ENCODE peak calls at places on chromosomes 13 and 19, in ten cellular contexts. R is neural crest cell; T is RWPE1; I is AG04449; O is body of pancreas; D is H7; M is astrocyte of the spinal cord; G is neural progenitor cell; E is nephron progenitor cell; B is activated CD8-positive, alpha-beta memory T cell treated with anti-CD3 and anti-CD28 coated beads for 48 hours. A is an unnamed sample.

GRCh38 chr19:45842198-45842597 is 20.7 kb downstream of the SYMPK start:
- DNase-seq in R (no peak), D (no peak), O (no peak), M (no peak), E (no peak), B (no peak), G (no peak), T (no peak), I (no peak), A (no peak)

GRCh38 chr13:30581582-30581981 is 36.1 kb upstream of the USPL1 start:
- DNase-seq in E (no peak), R (no peak), I (no peak), T (peak; percentile 18), B (no peak), O (peak; percentile 13), D (peak; percentile 49), G (peak; percentile 49), M (no peak), A (no peak)

GRCh38 chr13:20873348-20873747 is 29.2 kb downstream of the XPO4 start:
- DNase-seq in T (peak; percentile 62), M (peak; percentile 30), E (no peak), G (peak; percentile 63), O (no peak), I (no peak), B (no peak), R (no peak), D (no peak), A (peak; percentile 50)

GRCh38 chr13:72852207-72852606 is 70.3 kb downstream of the PIBF1 start:
- DNase-seq in G (no peak), B (no peak), M (no peak), D (no peak), I (no peak), E (no peak), T (no peak), R (no peak), O (no peak), A (no peak)

GRCh38 chr19:34319785-34320184 is 45.2 kb upstream of the GPI start:
- DNase-seq in M (peak; percentile 87), I (no peak), B (no peak), E (no peak), R (no peak), T (no peak), G (no peak), O (no peak), D (no peak), A (no peak)

GRCh38 chr13:41678320-41678719 is 221.0 kb downstream of the RGCC start:
- DNase-seq in M (peak; percentile 60), O (no peak), B (no peak), R (no peak), G (no peak), D (no peak), E (no peak), I (no peak), T (no peak), A (peak; percentile 47)

GRCh38 chr13:29884671-29885424 is 34.4 kb upstream of the UBL3 start:
- DNase-seq in D (peak; percentile 55), O (no peak), I (no peak), T (no peak), G (peak; percentile 78), R (peak; percentile 29), B (no peak), M (peak; percentile 53), E (no peak), A (no peak)

GRCh38 chr13:41019027-41019487 is at the start of gene ELF1:
- DNase-seq in R (no peak), I (no peak), O (peak; percentile 83), M (peak; percentile 70), G (no peak), B (no peak), D (no peak), E (no peak), T (peak; percentile 78), A (no peak)

GRCh38 chr13:44955421-44955820 is 33.9 kb downstream of the NUFIP1 start:
- DNase-seq in I (no peak), E (no peak), T (no peak), R (no peak), D (no peak), B (no peak), M (no peak), O (peak; percentile 89), G (peak; percentile 8), A (no peak)

GRCh38 chr13:50081106-50081898 is 66.1 kb downstream of the KCNRG start:
- DNase-seq in R (peak; percentile 53), D (peak; percentile 76), B (peak; percentile 35), O (peak; percentile 45), T (no peak), M (peak; percentile 39), I (no peak), G (peak; percentile 85), E (peak; percentile 78), A (no peak)

GRCh38 chr19:4369888-4370260 is 26.5 kb downstream of the MPND start:
- DNase-seq in G (peak; percentile 59), B (peak; percentile 55), D (peak; percentile 86), M (peak; percentile 40), I (no peak), R (peak; percentile 36), T (peak; percentile 43), E (peak; percentile 37), O (no peak), A (no peak)

GRCh38 chr13:21046203-21046602 is 15.2 kb downstream of the LATS2 start:
- DNase-seq in M (no peak), B (no peak), O (no peak), E (no peak), I (no peak), D (no peak), G (no peak), T (no peak), R (no peak), A (no peak)

GRCh38 chr13:104737713-104738112 is 1671.5 kb upstream of the SLC10A2 start:
- DNase-seq in E (no peak), G (no peak), B (no peak), O (peak; percentile 8), T (no peak), D (no peak), M (no peak), R (no peak), I (no peak), A (no peak)

GRCh38 chr19:35944553-35944952 is 8.4 kb downstream of the LRFN3 start:
- DNase-seq in G (no peak), O (no peak), I (no peak), M (no peak), B (no peak), D (peak; percentile 43), R (no peak), T (no peak), E (no peak), A (no peak)

GRCh38 chr19:40009674-40010073 is 12.8 kb downstream of the ZNF546 start:
- DNase-seq in R (no peak), B (no peak), D (no peak), T (no peak), I (no peak), G (no peak), M (no peak), O (no peak), E (no peak), A (no peak)

GRCh38 chr19:5296021-5296420 is 44.6 kb downstream of the PTPRS start:
- DNase-seq in T (no peak), M (no peak), R (no peak), B (no peak), E (no peak), O (no peak), D (no peak), G (no peak), I (no peak), A (no peak)

GRCh38 chr19:10424011-10424637 is 3.8 kb downstream of the PDE4A start:
- DNase-seq in G (peak; percentile 90), O (peak; percentile 79), E (peak; percentile 95), B (no peak), I (no peak), D (peak; percentile 97), T (peak; percentile 83), R (peak; percentile 89), M (peak; percentile 50), A (peak; percentile 57)

GRCh38 chr19:14189415-14189814 is 16.6 kb downstream of the ADGRL1 start:
- DNase-seq in B (no peak), O (no peak), I (no peak), E (no peak), G (no peak), D (no peak), R (no peak), M (no peak), T (no peak), A (no peak)

GRCh38 chr13:69912576-69913074 is 195.0 kb upstream of the ATXN8OS start:
- DNase-seq in R (no peak), D (no peak), T (no peak), G (no peak), M (no peak), B (no peak), I (no peak), E (no peak), O (no peak), A (no peak)

GRCh38 chr19:49145485-49146407 is 9.4 kb downstream of the HRC start:
- DNase-seq in E (peak; percentile 94), I (no peak), R (peak; percentile 86), B (peak; percentile 88), T (peak; percentile 31), D (peak; percentile 94), G (peak; percentile 98), O (peak; percentile 74), M (peak; percentile 75), A (peak; percentile 55)

GRCh38 chr13:52615817-52616216 is 26.4 kb upstream of the HNRNPA1L2 start:
- DNase-seq in E (no peak), B (no peak), M (no peak), D (peak; percentile 14), I (no peak), R (no peak), G (no peak), O (no peak), T (peak; percentile 2), A (no peak)

GRCh38 chr19:3733549-3734309 is 25.5 kb downstream of the TJP3 start:
- DNase-seq in O (no peak), M (no peak), B (no peak), G (no peak), E (no peak), I (no peak), R (no peak), D (no peak), T (no peak), A (no peak)

GRCh38 chr13:47049276-47049989 is 152.6 kb upstream of the HTR2A start:
- DNase-seq in D (no peak), R (no peak), T (no peak), M (peak; percentile 12), E (no peak), G (no peak), O (no peak), B (no peak), I (no peak), A (no peak)

GRCh38 chr13:70407486-70407885 is 299.2 kb upstream of the KLHL1 start:
- DNase-seq in G (no peak), O (no peak), E (no peak), T (no peak), D (no peak), I (no peak), B (no peak), R (no peak), M (peak; percentile 23), A (no peak)

GRCh38 chr13:27933580-27934328 is 14.0 kb downstream of the PDX1 start:
- DNase-seq in O (no peak), G (no peak), I (no peak), T (no peak), R (no peak), E (no peak), B (no peak), M (no peak), D (no peak), A (no peak)

GRCh38 chr19:45676851-45677263 is 8.8 kb downstream of the GIPR start:
- DNase-seq in D (peak; percentile 93), M (no peak), R (no peak), E (no peak), B (peak; percentile 33), I (no peak), G (no peak), O (peak; percentile 59), T (no peak), A (no peak)

GRCh38 chr19:7394728-7395359 is 46.1 kb downstream of the ARHGEF18 start:
- DNase-seq in R (peak; percentile 90), T (peak; percentile 88), D (peak; percentile 99), I (peak; percentile 21), O (peak; percentile 88), M (peak; percentile 83), B (peak; percentile 92), E (peak; percentile 94), G (peak; percentile 94), A (peak; percentile 86)

GRCh38 chr19:6516018-6516658 is 14.0 kb upstream of the TUBB4A start:
- DNase-seq in I (peak; percentile 40), M (peak; percentile 84), G (peak; percentile 96), T (peak; percentile 97), B (peak; percentile 35), O (peak; percentile 99), D (peak; percentile 98), E (peak; percentile 97), R (peak; percentile 95), A (peak; percentile 82)

A was measured in HFFc6.